ENCODE peak calls at places on chromosomes 11 and 22, in ten cellular contexts. W, G, D, F, T, N, O, E, L and A are unnamed samples.

GRCh38 chr22:44543362-44543761 is 45.3 kb upstream of the RTL6 start:
- DNase-seq in W (no peak), G (no peak), D (no peak), F (no peak), T (no peak), N (no peak), O (no peak), E (no peak), L (no peak), A (no peak)

GRCh38 chr11:103453901-103454300 is 344.7 kb downstream of the DYNC2H1 start:
- DNase-seq in W (no peak), G (no peak), D (no peak), F (no peak), T (no peak), N (no peak), O (no peak), E (no peak), L (no peak), A (no peak)

GRCh38 chr11:1162498-1163311 is 5.0 kb downstream of the MUC5AC start:
- DNase-seq in W (no peak), G (no peak), D (no peak), F (no peak), T (no peak), N (no peak), O (no peak), E (no peak), L (no peak), A (no peak)

GRCh38 chr11:70397983-70398833 is at the start of gene CTTN:
- DNase-seq in W (peak), G (peak), D (peak), F (peak), T (peak), N (peak), O (peak), E (peak), L (peak), A (peak)

GRCh38 chr11:58726594-58727414 is 4.9 kb downstream of the GLYAT start:
- DNase-seq in W (no peak), G (no peak), D (peak), F (no peak), T (no peak), N (no peak), O (no peak), E (no peak), L (no peak), A (no peak)

GRCh38 chr22:24819941-24820461 is 14.0 kb downstream of the SGSM1 start:
- DNase-seq in W (no peak), G (no peak), D (no peak), F (no peak), T (no peak), N (no peak), O (no peak), E (peak), L (no peak), A (no peak)

GRCh38 chr11:90476442-90477007 is 253.7 kb upstream of the CHORDC1 start:
- DNase-seq in W (peak), G (peak), D (no peak), F (peak), T (peak), N (peak), O (peak), E (peak), L (peak), A (peak)

GRCh38 chr11:9972917-9973504 is 309.1 kb downstream of the SWAP70 start:
- DNase-seq in W (peak), G (peak), D (peak), F (peak), T (peak), N (peak), O (peak), E (peak), L (peak), A (no peak)

GRCh38 chr22:24601217-24602104 is 1.5 kb upstream of the GGT1 start:
- DNase-seq in W (peak), G (no peak), D (no peak), F (no peak), T (peak), N (no peak), O (no peak), E (no peak), L (no peak), A (no peak)

GRCh38 chr11:64742940-64743590 is 877 bp downstream of the RASGRP2 start:
- DNase-seq in W (peak), G (no peak), D (peak), F (peak), T (no peak), N (no peak), O (peak), E (peak), L (no peak), A (no peak)

GRCh38 chr11:57498540-57498939 is 17.0 kb downstream of the SLC43A1 start:
- DNase-seq in W (no peak), G (no peak), D (no peak), F (no peak), T (no peak), N (no peak), O (no peak), E (no peak), L (no peak), A (no peak)

GRCh38 chr22:25362883-25363240 is 143.4 kb downstream of the CRYBB2 start:
- DNase-seq in W (no peak), G (no peak), D (no peak), F (no peak), T (no peak), N (no peak), O (no peak), E (no peak), L (no peak), A (no peak)

GRCh38 chr22:37228106-37229011 is 15.7 kb downstream of the RAC2 start:
- DNase-seq in W (no peak), G (peak), D (no peak), F (no peak), T (no peak), N (no peak), O (peak), E (peak), L (peak), A (peak)

GRCh38 chr11:69141742-69142141 is 14.0 kb upstream of the SMIM38 start:
- DNase-seq in W (no peak), G (peak), D (no peak), F (no peak), T (no peak), N (no peak), O (no peak), E (no peak), L (no peak), A (no peak)

GRCh38 chr22:48488611-48489456 is 1338.8 kb downstream of the BRD1 start:
- DNase-seq in W (peak), G (no peak), D (no peak), F (peak), T (no peak), N (no peak), O (no peak), E (peak), L (no peak), A (no peak)

GRCh38 chr11:27909386-27909785 is 198.6 kb downstream of the KIF18A start:
- DNase-seq in W (no peak), G (no peak), D (no peak), F (no peak), T (no peak), N (no peak), O (no peak), E (no peak), L (no peak), A (no peak)

GRCh38 chr11:1153951-1154487 is 3.7 kb upstream of the MUC5AC start:
- DNase-seq in W (no peak), G (peak), D (peak), F (peak), T (peak), N (peak), O (peak), E (peak), L (peak), A (peak)

GRCh38 chr11:9263840-9264380 is 1.2 kb downstream of the DENND5A start:
- DNase-seq in W (peak), G (peak), D (peak), F (no peak), T (peak), N (peak), O (peak), E (peak), L (no peak), A (no peak)

GRCh38 chr11:130476200-130476921 is 27.9 kb downstream of the ADAMTS15 start:
- DNase-seq in W (no peak), G (peak), D (no peak), F (peak), T (no peak), N (no peak), O (no peak), E (peak), L (no peak), A (no peak)

GRCh38 chr22:48406161-48406560 is 1421.5 kb downstream of the BRD1 start:
- DNase-seq in W (no peak), G (no peak), D (no peak), F (no peak), T (no peak), N (no peak), O (no peak), E (no peak), L (no peak), A (no peak)

GRCh38 chr11:8224711-8225110 is 39.0 kb downstream of the LMO1 start:
- DNase-seq in W (no peak), G (no peak), D (no peak), F (no peak), T (no peak), N (no peak), O (no peak), E (no peak), L (no peak), A (no peak)

GRCh38 chr11:44537679-44538078 is 27.8 kb upstream of the CD82 start:
- DNase-seq in W (no peak), G (no peak), D (peak), F (no peak), T (no peak), N (no peak), O (no peak), E (no peak), L (no peak), A (no peak)

GRCh38 chr11:112267188-112267591 is 6.5 kb upstream of the PLET1 start:
- DNase-seq in W (no peak), G (no peak), D (no peak), F (no peak), T (peak), N (no peak), O (no peak), E (no peak), L (no peak), A (peak)
- H3K9ac ChIP-seq in W (no peak), G (no peak), D (no peak), F (no peak), T (no peak), N (no peak), O (no peak), E (no peak), L (no peak), A (no peak)

GRCh38 chr11:65778901-65779668 is 1.7 kb downstream of the AP5B1 start:
- DNase-seq in W (no peak), G (no peak), D (no peak), F (no peak), T (no peak), N (no peak), O (no peak), E (no peak), L (no peak), A (no peak)
- H3K9ac ChIP-seq in W (peak), G (no peak), D (peak), F (peak), T (no peak), N (peak), O (no peak), E (peak), L (peak), A (no peak)

GRCh38 chr11:93067881-93068390 is 98.5 kb downstream of the MTNR1B start:
- DNase-seq in W (no peak), G (no peak), D (no peak), F (no peak), T (no peak), N (no peak), O (no peak), E (no peak), L (no peak), A (no peak)

GRCh38 chr11:93073508-93074280 is 104.2 kb downstream of the MTNR1B start:
- DNase-seq in W (no peak), G (no peak), D (no peak), F (peak), T (no peak), N (no peak), O (no peak), E (no peak), L (no peak), A (no peak)

GRCh38 chr11:93072236-93072635 is 102.8 kb downstream of the MTNR1B start:
- DNase-seq in W (no peak), G (no peak), D (no peak), F (no peak), T (no peak), N (no peak), O (no peak), E (no peak), L (no peak), A (no peak)

GRCh38 chr11:93075782-93076181 is 106.3 kb downstream of the MTNR1B start:
- DNase-seq in W (no peak), G (no peak), D (no peak), F (peak), T (no peak), N (no peak), O (no peak), E (no peak), L (no peak), A (no peak)

GRCh38 chr11:93073026-93073425 is 103.6 kb downstream of the MTNR1B start:
- DNase-seq in W (no peak), G (no peak), D (no peak), F (peak), T (no peak), N (no peak), O (no peak), E (no peak), L (no peak), A (no peak)
- H3K9ac ChIP-seq in W (no peak), G (no peak), D (no peak), F (peak), T (no peak), N (no peak), O (no peak), E (no peak), L (no peak), A (no peak)

GRCh38 chr22:29314537-29315285 is 786 bp downstream of the RASL10A start:
- DNase-seq in W (no peak), G (no peak), D (no peak), F (no peak), T (no peak), N (no peak), O (peak), E (peak), L (no peak), A (no peak)
- H3K9ac ChIP-seq in W (no peak), G (no peak), D (no peak), F (peak), T (no peak), N (no peak), O (no peak), E (no peak), L (no peak), A (no peak)

DNA sequence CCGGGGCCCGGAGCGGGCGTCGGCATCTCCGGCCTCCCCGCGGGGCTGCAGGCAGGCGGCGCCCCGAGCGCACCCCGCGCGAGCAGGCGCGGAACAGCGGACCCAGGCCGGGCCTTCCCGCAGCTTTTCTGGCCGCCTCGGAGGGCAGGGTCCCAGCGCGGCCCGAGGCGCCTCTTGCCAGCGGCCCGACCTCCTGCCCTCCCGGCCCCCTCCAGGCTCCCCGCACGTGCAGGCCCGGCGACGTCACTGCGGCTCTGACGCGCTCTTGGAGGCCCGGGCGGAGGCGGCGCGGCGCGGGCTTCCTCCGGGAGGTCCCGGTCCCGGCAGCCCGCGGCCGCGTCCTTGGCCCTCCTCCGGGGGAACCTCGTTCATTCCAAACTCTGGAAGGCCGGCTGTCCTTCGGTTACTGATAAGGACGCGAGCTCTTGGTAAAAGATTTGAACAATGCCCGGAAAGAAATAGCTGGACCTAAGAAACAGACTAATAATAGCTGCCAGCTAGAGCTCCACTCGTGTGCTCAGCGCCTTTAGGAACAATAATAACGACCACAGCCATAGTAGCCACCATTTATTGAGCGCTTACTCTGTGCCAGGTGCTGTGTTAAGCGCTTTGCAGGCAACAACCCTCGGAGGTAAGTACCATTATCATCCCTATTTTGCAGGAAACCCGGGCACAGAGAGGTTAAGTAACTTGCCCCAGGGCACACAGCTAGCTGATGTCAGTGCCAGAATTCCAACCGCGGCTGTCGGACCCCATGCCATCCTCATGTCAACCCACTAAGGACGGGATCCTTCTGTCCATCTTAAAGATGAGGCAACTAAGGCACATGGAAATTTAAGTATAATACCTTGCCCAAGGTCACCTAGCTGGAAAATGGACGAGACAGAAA is 39.1 kb upstream of the CREB3L1 start:
- DNase-seq in W (no peak), G (peak), D (peak), F (peak), T (no peak), N (peak), O (peak), E (peak), L (no peak), A (peak)
- H3K9ac ChIP-seq in W (no peak), G (peak), D (peak), F (peak), T (no peak), N (peak), O (no peak), E (peak), L (peak), A (peak)